ENCODE peak calls at places on chromosomes 4 and X, in ten cellular contexts. O, W, F, H, J, I, L, N, V and S are unnamed samples.

GRCh38 chr4:16969696-16970135 is 71.3 kb upstream of the LDB2 start:
- DNase-seq in O (peak), F (no peak), H (peak), W (no peak), I (no peak), L (peak), J (peak), V (peak), N (no peak), S (peak)

GRCh38 chr4:60500860-60501259 is 699.3 kb upstream of the ADGRL3 start:
- DNase-seq in N (no peak), H (no peak), I (no peak), J (no peak), W (no peak), O (no peak), V (no peak), F (no peak), L (no peak), S (peak)

GRCh38 chr4:106409901-106410889 is 41.6 kb upstream of the GIMD1 start:
- DNase-seq in I (no peak), J (no peak), N (no peak), O (no peak), H (no peak), V (no peak), F (no peak), W (no peak), L (no peak), S (no peak)

GRCh38 chr4:39825741-39826231 is 127.8 kb downstream of the UBE2K start:
- DNase-seq in H (peak), O (peak), I (no peak), V (no peak), F (no peak), N (no peak), W (no peak), L (peak), J (peak), S (peak)

GRCh38 chr4:132614682-132615081 is 534.4 kb upstream of the PCDH10 start:
- DNase-seq in H (peak), N (no peak), F (no peak), W (peak), J (peak), O (peak), L (peak), I (no peak), V (no peak), S (peak)

GRCh38 chr4:143402776-143403550 is 66.3 kb downstream of the GAB1 start:
- DNase-seq in O (peak), I (no peak), H (no peak), W (no peak), N (no peak), L (no peak), J (no peak), F (no peak), V (no peak), S (no peak)

GRCh38 chr4:83644677-83645639 is 109.0 kb downstream of the GPAT3 start:
- DNase-seq in N (peak), L (peak), H (peak), V (no peak), I (no peak), O (peak), F (peak), J (peak), W (peak), S (peak)

GRCh38 chrX:110277609-110278008 is 40.3 kb downstream of the AMMECR1 start:
- DNase-seq in V (no peak), L (no peak), F (no peak), I (no peak), J (no peak), N (no peak), W (no peak), H (no peak), O (no peak), S (no peak)

GRCh38 chrX:15301924-15302323 is 13.5 kb downstream of the ASB11 start:
- DNase-seq in N (no peak), W (no peak), L (peak), F (no peak), H (peak), J (no peak), O (peak), V (peak), I (no peak), S (peak)

GRCh38 chr4:171449082-171449481 is 364.1 kb upstream of the GALNTL6 start:
- DNase-seq in F (no peak), N (no peak), I (no peak), L (no peak), W (no peak), J (no peak), O (no peak), V (no peak), H (no peak), S (no peak)

GRCh38 chrX:46561931-46562721 is 11.4 kb upstream of the CHST7 start:
- DNase-seq in F (no peak), W (peak), I (no peak), L (no peak), O (no peak), J (no peak), N (no peak), V (peak), H (no peak), S (no peak)

GRCh38 chr4:58435871-58436270 is 1325.7 kb upstream of the IGFBP7 start:
- DNase-seq in I (no peak), N (no peak), L (no peak), H (no peak), O (no peak), V (no peak), J (no peak), W (no peak), F (no peak), S (no peak)

GRCh38 chr4:15327311-15328298 is 100.2 kb upstream of the C1QTNF7 start:
- DNase-seq in L (peak), H (peak), F (no peak), I (no peak), V (no peak), N (no peak), W (no peak), J (peak), O (peak), S (peak)

GRCh38 chrX:23902419-23902818 is 5.3 kb downstream of the APOO start:
- DNase-seq in L (peak), J (peak), N (peak), H (peak), V (no peak), O (peak), F (no peak), W (peak), I (no peak), S (peak)

GRCh38 chr4:107689912-107690587 is 30.0 kb downstream of the PAPSS1 start:
- DNase-seq in O (peak), J (peak), L (peak), I (no peak), V (no peak), N (no peak), F (peak), W (no peak), H (peak), S (peak)

GRCh38 chr4:5055411-5055810 is 4.1 kb downstream of the STK32B start:
- DNase-seq in I (no peak), V (no peak), F (no peak), O (no peak), W (no peak), L (no peak), J (no peak), H (no peak), N (no peak), S (no peak)

GRCh38 chr4:135739354-135739753 is 1537.8 kb upstream of the PABPC4L start:
- DNase-seq in L (peak), F (no peak), I (no peak), W (no peak), H (no peak), J (no peak), N (no peak), V (no peak), O (no peak), S (peak)

GRCh38 chrX:115525486-115525885 is 35.5 kb upstream of the PLS3 start:
- DNase-seq in I (no peak), H (no peak), F (no peak), W (no peak), N (no peak), L (no peak), O (no peak), V (no peak), J (no peak), S (no peak)

GRCh38 chrX:41666251-41666650 is 22.5 kb upstream of the GPR34 start:
- DNase-seq in W (no peak), O (peak), H (peak), L (peak), J (peak), V (no peak), I (no peak), F (no peak), N (no peak), S (peak)

GRCh38 chrX:26109142-26109541 is 29.0 kb upstream of the MAGEB18 start:
- DNase-seq in V (no peak), H (no peak), F (no peak), I (no peak), L (no peak), J (no peak), N (no peak), W (no peak), O (no peak), S (no peak)
- H3K4me3 ChIP-seq in V (no peak), H (no peak), F (no peak), I (no peak), L (no peak), J (no peak), N (no peak), W (no peak), O (no peak), S (no peak)

DNA sequence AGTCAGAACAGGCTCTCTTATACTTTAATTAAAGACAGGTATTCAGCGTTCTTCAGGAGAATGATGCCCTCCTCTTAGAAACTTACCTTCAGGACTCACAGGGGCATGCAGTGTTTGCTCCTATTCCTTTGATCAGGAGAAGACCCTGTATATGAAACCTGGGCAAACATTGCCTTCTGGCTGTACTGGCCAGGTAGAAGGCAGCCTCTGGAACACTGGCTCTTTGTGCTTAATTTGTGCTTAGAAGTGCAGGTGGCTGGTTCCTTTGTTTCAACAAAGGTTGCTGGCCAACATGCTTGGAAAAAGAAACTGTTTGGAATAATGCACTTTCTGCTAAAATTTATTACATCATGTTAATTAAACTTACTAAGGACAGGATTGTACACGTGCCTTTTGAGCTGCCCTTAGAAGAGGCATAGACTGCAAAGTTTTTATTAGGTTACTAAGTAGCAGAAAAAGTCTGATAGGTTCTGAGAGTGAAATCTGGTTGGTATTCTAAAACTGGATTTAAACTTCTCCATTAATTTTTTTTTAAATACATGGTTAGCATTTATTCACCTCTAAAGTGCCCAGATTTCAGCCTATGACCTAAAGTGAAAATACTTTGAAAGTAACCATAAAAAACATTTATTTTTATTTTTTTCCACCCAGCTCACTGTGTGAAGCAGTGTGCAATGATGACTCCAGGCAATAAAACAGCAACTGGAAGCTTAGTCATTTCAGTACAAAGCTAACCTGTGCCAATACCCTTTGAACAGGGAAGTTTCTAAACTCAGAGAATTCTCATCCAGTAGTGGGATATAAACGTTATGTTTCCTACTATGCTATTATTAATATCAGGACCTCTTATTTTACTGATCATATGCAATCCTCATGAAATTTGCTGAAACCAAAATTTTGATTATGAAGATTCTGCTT is 11.3 kb downstream of the RASSF6 start:
- DNase-seq in F (no peak), I (no peak), N (no peak), J (no peak), V (no peak), L (peak), O (peak), H (peak), W (no peak), S (peak)
- H3K9ac ChIP-seq in F (no peak), I (no peak), N (no peak), J (no peak), V (no peak), L (no peak), O (no peak), H (no peak), W (peak), S (no peak)

GRCh38 chr4:153758136-153758535 is 1.7 kb downstream of the RNF175 start:
- DNase-seq in F (no peak), H (no peak), W (no peak), J (no peak), V (no peak), L (no peak), O (no peak), N (no peak), I (no peak), S (no peak)

GRCh38 chr4:153755186-153755585 is 4.6 kb downstream of the RNF175 start:
- DNase-seq in L (no peak), J (no peak), O (no peak), H (no peak), I (no peak), N (no peak), W (no peak), F (no peak), V (no peak), S (no peak)

GRCh38 chr4:153759407-153760226 is at the start of gene RNF175:
- DNase-seq in H (no peak), F (no peak), J (no peak), N (peak), L (no peak), I (no peak), W (no peak), V (no peak), O (peak), S (peak)

GRCh38 chr4:153757407-153757806 is 2.4 kb downstream of the RNF175 start:
- DNase-seq in F (no peak), H (no peak), J (peak), I (no peak), O (no peak), V (no peak), N (no peak), W (no peak), L (no peak), S (no peak)

DNA sequence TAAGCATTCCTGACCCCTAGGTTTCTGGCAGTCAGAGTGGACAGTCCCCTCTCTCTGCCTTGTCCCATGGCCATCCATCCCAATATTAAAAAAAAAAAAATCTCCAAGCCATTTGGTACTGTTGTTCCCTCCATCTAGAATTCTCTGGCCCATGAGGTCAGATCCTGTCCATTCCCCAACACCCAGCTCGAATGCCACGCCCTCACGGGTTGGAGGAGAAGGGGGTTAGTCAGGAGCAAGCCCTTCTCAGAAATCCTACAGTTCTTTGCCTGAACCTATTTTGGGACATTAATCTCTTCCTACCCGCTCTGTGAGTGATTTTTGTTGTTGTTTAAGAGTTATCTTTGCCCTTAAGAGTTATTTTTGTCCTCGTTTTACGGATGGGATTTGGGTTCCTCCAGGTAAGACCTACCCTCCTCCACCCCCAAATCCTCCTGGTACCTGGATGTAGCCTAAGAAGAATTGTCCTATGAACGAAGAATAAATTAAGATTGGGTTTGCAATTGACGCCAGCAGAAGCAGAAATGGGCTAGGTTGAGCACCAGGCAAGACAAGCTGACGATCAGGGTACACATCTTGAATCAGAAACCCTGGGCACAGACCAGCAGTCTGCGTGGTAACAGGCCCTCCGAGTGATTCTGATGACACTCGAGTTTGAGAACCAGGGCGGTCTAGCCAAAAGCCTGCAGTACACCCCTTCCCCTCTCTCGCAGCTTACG is 977 bp downstream of the RNF175 start:
- DNase-seq in I (no peak), J (no peak), F (no peak), N (no peak), V (no peak), L (no peak), W (no peak), H (no peak), O (peak), S (no peak)
- H3K4me3 ChIP-seq in I (peak), J (peak), F (no peak), N (peak), V (no peak), L (peak), W (no peak), H (no peak), O (peak), S (peak)

GRCh38 chr4:38311495-38311894 is 351.3 kb downstream of the PTTG2 start:
- DNase-seq in J (no peak), F (no peak), O (no peak), V (no peak), I (no peak), N (no peak), L (no peak), W (no peak), H (no peak), S (no peak)

GRCh38 chr4:38315296-38315695 is 348.7 kb upstream of the KLF3 start:
- DNase-seq in J (peak), H (no peak), L (no peak), N (no peak), I (no peak), W (no peak), O (no peak), F (no peak), V (no peak), S (no peak)

GRCh38 chr4:38313999-38314561 is 349.9 kb upstream of the KLF3 start:
- DNase-seq in O (peak), H (peak), F (no peak), J (peak), V (peak), I (no peak), W (no peak), N (no peak), L (peak), S (no peak)

GRCh38 chr4:38314663-38315062 is 349.3 kb upstream of the KLF3 start:
- DNase-seq in F (no peak), J (no peak), O (no peak), I (no peak), V (peak), N (no peak), H (no peak), L (no peak), W (no peak), S (no peak)

GRCh38 chr4:38313175-38313574 is 350.8 kb upstream of the KLF3 start:
- DNase-seq in H (no peak), F (no peak), N (no peak), L (no peak), V (peak), W (no peak), I (no peak), O (no peak), J (no peak), S (no peak)
- H3K9ac ChIP-seq in H (no peak), F (no peak), N (no peak), L (no peak), V (no peak), W (no peak), I (no peak), O (no peak), J (no peak), S (no peak)

GRCh38 chrX:69503835-69504625 is at the start of gene NALF2:
- DNase-seq in W (peak), I (no peak), F (peak), V (peak), N (peak), O (peak), L (peak), J (peak), H (peak), S (peak)

GRCh38 chrX:69503228-69503834 is 795 bp upstream of the NALF2 start:
- DNase-seq in L (peak), I (no peak), F (peak), W (peak), N (no peak), O (no peak), J (no peak), V (no peak), H (no peak), S (no peak)

GRCh38 chrX:69506617-69507499 is 2.7 kb downstream of the NALF2 start:
- DNase-seq in V (no peak), F (no peak), W (no peak), J (no peak), O (peak), N (no peak), H (no peak), L (no peak), I (no peak), S (no peak)

GRCh38 chrX:69505772-69506616 is 1.9 kb downstream of the NALF2 start:
- DNase-seq in O (no peak), W (no peak), J (no peak), V (no peak), F (no peak), L (no peak), I (no peak), N (peak), H (no peak), S (no peak)

GRCh38 chrX:69504626-69505612 is 793 bp downstream of the NALF2 start:
- DNase-seq in H (no peak), V (no peak), W (no peak), F (no peak), J (no peak), L (no peak), N (peak), O (peak), I (no peak), S (no peak)
- H3K4me3 ChIP-seq in H (no peak), V (peak), W (peak), F (peak), J (no peak), L (no peak), N (peak), O (no peak), I (peak), S (no peak)